ENCODE peak calls at places on chromosomes 2 and 18, in seven cellular contexts. One of them, this sample, is unnamed.

GRCh38 chr18:6776193-6776592 is 46.7 kb downstream of the ARHGAP28 start:
- DNase-seq in body of pancreas: no peak
- DNase-seq in heart left ventricle: no peak
- DNase-seq in SK-N-SH: no peak
- DNase-seq in neuronal stem cell: no peak
- DNase-seq in PC-3: no peak
- DNase-seq in OCI-LY7: no peak
- DNase-seq in this sample: no peak

GRCh38 chr2:9873337-9873736 is 30.1 kb downstream of the TAF1B start:
- DNase-seq in neuronal stem cell: no peak
- DNase-seq in heart left ventricle: no peak
- DNase-seq in PC-3: no peak
- DNase-seq in OCI-LY7: no peak
- DNase-seq in body of pancreas: no peak
- DNase-seq in SK-N-SH: no peak
- DNase-seq in this sample: no peak

GRCh38 chr18:45775241-45775676 is 50.2 kb upstream of the SIGLEC15 start:
- DNase-seq in SK-N-SH: peak; percentile 55
- DNase-seq in heart left ventricle: peak; percentile 78
- DNase-seq in body of pancreas: peak; percentile 75
- DNase-seq in OCI-LY7: no peak
- DNase-seq in neuronal stem cell: no peak
- DNase-seq in PC-3: no peak
- DNase-seq in this sample: no peak

GRCh38 chr2:196074631-196075030 is 6.0 kb upstream of the DNAH7 start:
- DNase-seq in PC-3: no peak
- DNase-seq in SK-N-SH: no peak
- DNase-seq in body of pancreas: no peak
- DNase-seq in OCI-LY7: no peak
- DNase-seq in neuronal stem cell: no peak
- DNase-seq in heart left ventricle: no peak
- DNase-seq in this sample: no peak

GRCh38 chr2:9003616-9004337 is at the start of gene MBOAT2:
- DNase-seq in SK-N-SH: peak; percentile 100
- DNase-seq in neuronal stem cell: peak; percentile 91
- DNase-seq in OCI-LY7: peak; percentile 75
- DNase-seq in heart left ventricle: peak; percentile 90
- DNase-seq in body of pancreas: peak; percentile 81
- DNase-seq in PC-3: peak; percentile 86
- DNase-seq in this sample: peak; percentile 98

GRCh38 chr2:225534697-225535096 is 135.2 kb downstream of the NYAP2 start:
- DNase-seq in body of pancreas: no peak
- DNase-seq in neuronal stem cell: no peak
- DNase-seq in OCI-LY7: no peak
- DNase-seq in SK-N-SH: no peak
- DNase-seq in heart left ventricle: no peak
- DNase-seq in PC-3: peak; percentile 4
- DNase-seq in this sample: no peak

GRCh38 chr2:189836644-189837043 is 52.4 kb downstream of the PMS1 start:
- DNase-seq in PC-3: peak; percentile 80
- DNase-seq in SK-N-SH: no peak
- DNase-seq in body of pancreas: no peak
- DNase-seq in neuronal stem cell: no peak
- DNase-seq in OCI-LY7: no peak
- DNase-seq in heart left ventricle: no peak
- DNase-seq in this sample: no peak

GRCh38 chr2:138537170-138537915 is 35.8 kb downstream of the SPOPL start:
- DNase-seq in neuronal stem cell: no peak
- DNase-seq in OCI-LY7: no peak
- DNase-seq in SK-N-SH: no peak
- DNase-seq in body of pancreas: no peak
- DNase-seq in PC-3: no peak
- DNase-seq in heart left ventricle: no peak
- DNase-seq in this sample: no peak

GRCh38 chr2:212032032-212032431 is 506.6 kb downstream of the ERBB4 start:
- DNase-seq in SK-N-SH: peak; percentile 3
- DNase-seq in neuronal stem cell: no peak
- DNase-seq in PC-3: peak; percentile 13
- DNase-seq in OCI-LY7: no peak
- DNase-seq in body of pancreas: no peak
- DNase-seq in heart left ventricle: no peak
- DNase-seq in this sample: no peak

GRCh38 chr18:45373286-45373880 is 241.9 kb upstream of the SLC14A2 start:
- DNase-seq in PC-3: no peak
- DNase-seq in neuronal stem cell: no peak
- DNase-seq in heart left ventricle: no peak
- DNase-seq in body of pancreas: no peak
- DNase-seq in OCI-LY7: no peak
- DNase-seq in SK-N-SH: no peak
- DNase-seq in this sample: no peak

GRCh38 chr2:44930274-44930826 is 11.2 kb upstream of the SIX3 start:
- DNase-seq in body of pancreas: no peak
- DNase-seq in heart left ventricle: no peak
- DNase-seq in SK-N-SH: no peak
- DNase-seq in PC-3: no peak
- DNase-seq in OCI-LY7: no peak
- DNase-seq in neuronal stem cell: no peak
- DNase-seq in this sample: no peak

GRCh38 chr18:2846241-2846637 is 567 bp upstream of the EMILIN2 start:
- DNase-seq in PC-3: no peak
- DNase-seq in neuronal stem cell: peak; percentile 15
- DNase-seq in body of pancreas: no peak
- DNase-seq in heart left ventricle: no peak
- DNase-seq in OCI-LY7: no peak
- DNase-seq in SK-N-SH: no peak
- DNase-seq in this sample: no peak

GRCh38 chr2:10382313-10383061 is 65.6 kb downstream of the ODC1 start:
- DNase-seq in neuronal stem cell: no peak
- DNase-seq in SK-N-SH: no peak
- DNase-seq in body of pancreas: no peak
- DNase-seq in heart left ventricle: no peak
- DNase-seq in OCI-LY7: peak; percentile 85
- DNase-seq in PC-3: no peak
- DNase-seq in this sample: no peak

GRCh38 chr2:120391905-120392665 is 46.1 kb downstream of the INHBB start:
- DNase-seq in SK-N-SH: no peak
- DNase-seq in neuronal stem cell: no peak
- DNase-seq in OCI-LY7: no peak
- DNase-seq in heart left ventricle: no peak
- DNase-seq in body of pancreas: peak; percentile 1
- DNase-seq in PC-3: no peak
- DNase-seq in this sample: no peak

GRCh38 chr2:203104273-203104672 is 89.6 kb downstream of the NBEAL1 start:
- DNase-seq in OCI-LY7: no peak
- DNase-seq in heart left ventricle: no peak
- DNase-seq in SK-N-SH: no peak
- DNase-seq in PC-3: no peak
- DNase-seq in neuronal stem cell: no peak
- DNase-seq in body of pancreas: no peak
- DNase-seq in this sample: no peak

GRCh38 chr18:63427566-63427965 is 5.3 kb upstream of the VPS4B start:
- DNase-seq in SK-N-SH: no peak
- DNase-seq in OCI-LY7: no peak
- DNase-seq in heart left ventricle: no peak
- DNase-seq in body of pancreas: no peak
- DNase-seq in neuronal stem cell: no peak
- DNase-seq in PC-3: peak; percentile 94
- DNase-seq in this sample: no peak

GRCh38 chr2:234463626-234464290 is 33.1 kb downstream of the ARL4C start:
- DNase-seq in body of pancreas: peak; percentile 9
- DNase-seq in neuronal stem cell: no peak
- DNase-seq in heart left ventricle: no peak
- DNase-seq in PC-3: peak; percentile 92
- DNase-seq in OCI-LY7: no peak
- DNase-seq in SK-N-SH: peak; percentile 73
- DNase-seq in this sample: no peak

GRCh38 chr2:168328421-168328820 is 81.0 kb upstream of the STK39 start:
- DNase-seq in PC-3: no peak
- DNase-seq in SK-N-SH: no peak
- DNase-seq in heart left ventricle: no peak
- DNase-seq in body of pancreas: no peak
- DNase-seq in neuronal stem cell: no peak
- DNase-seq in OCI-LY7: no peak
- DNase-seq in this sample: no peak

GRCh38 chr2:10188211-10188610 is 65.7 kb downstream of the RRM2 start:
- DNase-seq in heart left ventricle: no peak
- DNase-seq in OCI-LY7: no peak
- DNase-seq in PC-3: peak; percentile 48
- DNase-seq in neuronal stem cell: no peak
- DNase-seq in SK-N-SH: peak; percentile 72
- DNase-seq in body of pancreas: peak; percentile 28
- DNase-seq in this sample: peak; percentile 78

DNA sequence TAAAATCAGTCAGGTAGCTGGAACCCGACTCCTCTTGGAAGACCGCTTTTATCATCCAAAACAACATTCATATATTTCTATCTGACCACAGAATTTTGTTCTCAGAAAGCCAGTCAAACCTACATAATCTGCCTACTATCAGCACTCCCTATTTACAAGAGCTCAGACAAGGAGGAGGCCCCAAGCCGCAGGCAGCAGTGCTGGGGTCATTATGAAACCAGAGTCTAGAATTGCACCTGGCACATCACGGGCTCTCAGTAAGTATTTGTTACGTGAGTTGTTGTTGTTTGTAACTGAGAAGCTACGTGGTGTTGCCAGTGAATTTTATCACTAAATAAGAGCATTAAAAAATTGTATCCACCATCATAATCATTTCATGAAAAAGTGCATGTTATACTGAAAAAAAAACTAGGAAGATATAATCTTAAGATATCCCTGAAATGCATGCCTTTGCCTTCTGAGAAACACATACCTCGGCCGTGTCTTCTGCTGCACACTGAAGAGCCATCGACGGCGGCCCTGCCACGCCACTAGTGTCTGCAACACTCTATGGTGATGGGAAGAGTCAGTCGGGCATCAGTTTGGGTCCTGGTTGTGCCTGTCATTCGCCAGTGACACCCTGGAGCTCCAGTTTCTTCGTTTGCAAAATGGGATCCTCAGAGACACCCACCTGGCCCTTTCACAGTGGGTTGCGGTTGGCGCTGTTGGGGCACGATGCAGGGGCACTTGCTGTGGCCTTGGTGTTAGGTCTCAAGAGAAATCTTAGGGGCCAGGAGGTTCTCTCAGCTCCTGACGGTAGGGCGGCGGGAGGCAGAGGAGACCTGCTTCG is 505.9 kb downstream of the EIPR1 start:
- DNase-seq in heart left ventricle: no peak
- DNase-seq in neuronal stem cell: no peak
- DNase-seq in body of pancreas: no peak
- DNase-seq in OCI-LY7: no peak
- DNase-seq in PC-3: no peak
- DNase-seq in SK-N-SH: no peak
- DNase-seq in this sample: no peak
- H3K4me3 ChIP-seq in heart left ventricle: no peak overlapping the region
- H3K4me3 ChIP-seq in neuronal stem cell: no peak overlapping the region
- H3K4me3 ChIP-seq in body of pancreas: no peak overlapping the region
- H3K4me3 ChIP-seq in OCI-LY7: no peak overlapping the region
- H3K4me3 ChIP-seq in PC-3: no peak overlapping the region
- H3K4me3 ChIP-seq in SK-N-SH: no peak overlapping the region
- H3K4me3 ChIP-seq in this sample: no peak overlapping the region

GRCh38 chr2:3241971-3242746 is 135.5 kb downstream of the EIPR1 start:
- DNase-seq in SK-N-SH: no peak
- DNase-seq in neuronal stem cell: no peak
- DNase-seq in OCI-LY7: no peak
- DNase-seq in body of pancreas: no peak
- DNase-seq in heart left ventricle: no peak
- DNase-seq in PC-3: no peak
- DNase-seq in this sample: no peak
- H3K27ac ChIP-seq in SK-N-SH: no peak overlapping the region
- H3K27ac ChIP-seq in neuronal stem cell: no peak overlapping the region
- H3K27ac ChIP-seq in OCI-LY7: no peak overlapping the region
- H3K27ac ChIP-seq in body of pancreas: no peak overlapping the region
- H3K27ac ChIP-seq in heart left ventricle: no peak overlapping the region
- H3K27ac ChIP-seq in PC-3: no peak overlapping the region
- H3K27ac ChIP-seq in this sample: no peak overlapping the region

GRCh38 chr2:240529344-240529999 is 28.3 kb downstream of the ANKMY1 start:
- DNase-seq in heart left ventricle: no peak
- DNase-seq in SK-N-SH: no peak
- DNase-seq in OCI-LY7: no peak
- DNase-seq in neuronal stem cell: no peak
- DNase-seq in body of pancreas: no peak
- DNase-seq in PC-3: no peak
- DNase-seq in this sample: no peak

GRCh38 chr2:240526521-240526920 is 31.3 kb downstream of the ANKMY1 start:
- DNase-seq in neuronal stem cell: no peak
- DNase-seq in OCI-LY7: no peak
- DNase-seq in body of pancreas: no peak
- DNase-seq in PC-3: no peak
- DNase-seq in heart left ventricle: no peak
- DNase-seq in SK-N-SH: no peak
- DNase-seq in this sample: no peak

GRCh38 chr2:240530181-240530580 is 27.6 kb downstream of the ANKMY1 start:
- DNase-seq in heart left ventricle: no peak
- DNase-seq in body of pancreas: no peak
- DNase-seq in neuronal stem cell: no peak
- DNase-seq in OCI-LY7: no peak
- DNase-seq in PC-3: no peak
- DNase-seq in SK-N-SH: no peak
- DNase-seq in this sample: no peak

GRCh38 chr2:240527153-240527750 is 30.5 kb downstream of the ANKMY1 start:
- DNase-seq in neuronal stem cell: no peak
- DNase-seq in SK-N-SH: no peak
- DNase-seq in heart left ventricle: no peak
- DNase-seq in OCI-LY7: no peak
- DNase-seq in PC-3: no peak
- DNase-seq in body of pancreas: no peak
- DNase-seq in this sample: no peak

DNA sequence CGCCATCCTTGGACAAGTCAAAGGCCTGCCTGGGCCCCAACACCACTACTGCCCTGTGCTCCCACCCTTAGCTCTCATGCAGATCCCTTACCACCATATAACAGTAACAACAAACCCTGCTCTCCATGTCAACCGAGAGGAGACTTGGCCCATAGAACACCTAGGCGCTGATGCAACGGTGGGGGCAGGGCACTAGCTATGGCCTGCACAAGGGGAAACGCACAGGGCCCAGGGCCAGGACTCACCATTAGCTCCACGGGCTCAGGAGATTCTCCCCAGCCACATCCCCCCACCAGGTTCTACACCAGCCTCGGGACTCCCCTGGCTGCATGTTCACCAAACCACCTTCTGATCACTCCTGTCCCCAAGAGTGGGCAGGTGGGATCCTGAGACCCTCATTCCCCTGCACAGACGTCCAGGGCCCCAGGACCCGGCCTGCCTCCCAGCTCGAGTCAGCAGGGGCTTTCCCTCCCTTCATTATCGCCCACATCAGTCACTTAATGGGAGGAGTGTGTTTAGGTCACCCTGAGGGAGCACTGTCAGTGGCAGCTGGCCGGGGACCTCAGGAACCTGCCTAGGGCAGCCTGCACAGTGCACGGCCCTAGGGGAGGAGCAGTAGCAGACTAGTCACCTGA is 29.3 kb downstream of the ANKMY1 start:
- DNase-seq in heart left ventricle: no peak
- DNase-seq in SK-N-SH: no peak
- DNase-seq in neuronal stem cell: no peak
- DNase-seq in PC-3: no peak
- DNase-seq in body of pancreas: no peak
- DNase-seq in OCI-LY7: no peak
- DNase-seq in this sample: no peak
- H3K9me3 ChIP-seq in heart left ventricle: peaks cover 18% of the 10 kb centered on the region
- H3K9me3 ChIP-seq in SK-N-SH: peaks cover 24% of the 10 kb centered on the region
- H3K9me3 ChIP-seq in neuronal stem cell: peaks cover 77% of the 10 kb centered on the region
- H3K9me3 ChIP-seq in PC-3: peaks cover 18% of the 10 kb centered on the region
- H3K9me3 ChIP-seq in body of pancreas: no peaks in the 10 kb centered on the region
- H3K9me3 ChIP-seq in OCI-LY7: peaks cover 46% of the 10 kb centered on the region
- H3K9me3 ChIP-seq in this sample: peaks cover 9% of the 10 kb centered on the region

GRCh38 chr2:208189782-208190181 is at the start of gene C2orf80:
- DNase-seq in heart left ventricle: no peak
- DNase-seq in OCI-LY7: no peak
- DNase-seq in SK-N-SH: no peak
- DNase-seq in neuronal stem cell: peak; percentile 37
- DNase-seq in body of pancreas: no peak
- DNase-seq in PC-3: no peak
- DNase-seq in this sample: no peak
- H3K4me3 ChIP-seq in heart left ventricle: no peak within 1 kb of the TSS
- H3K4me3 ChIP-seq in OCI-LY7: no peak within 1 kb of the TSS
- H3K4me3 ChIP-seq in SK-N-SH: no peak within 1 kb of the TSS
- H3K4me3 ChIP-seq in neuronal stem cell: no peak within 1 kb of the TSS
- H3K4me3 ChIP-seq in body of pancreas: no peak within 1 kb of the TSS
- H3K4me3 ChIP-seq in PC-3: no peak within 1 kb of the TSS
- H3K4me3 ChIP-seq in this sample: no peak within 1 kb of the TSS